ENCODE peak calls at places on chromosomes 5 and 9, in seven cellular contexts. One of them, this sample, is unnamed.

GRCh38 chr5:100900796-100901731 is 2.0 kb downstream of the ST8SIA4 start:
- DNase-seq in PC-9: peak; percentile 51
- DNase-seq in heart left ventricle: peak; percentile 78
- DNase-seq in tibial nerve: peak; percentile 36
- DNase-seq in naive thymus-derived CD4-positive, alpha-beta T cell: peak; percentile 83
- DNase-seq in CD8-positive, alpha-beta T cell: peak; percentile 80
- DNase-seq in left lung: peak; percentile 94
- DNase-seq in this sample: peak; percentile 78

GRCh38 chr9:70463877-70464276 is 49.4 kb upstream of the KLF9 start:
- DNase-seq in PC-9: no peak
- DNase-seq in heart left ventricle: no peak
- DNase-seq in tibial nerve: no peak
- DNase-seq in naive thymus-derived CD4-positive, alpha-beta T cell: no peak
- DNase-seq in CD8-positive, alpha-beta T cell: no peak
- DNase-seq in left lung: no peak
- DNase-seq in this sample: no peak

GRCh38 chr5:180007582-180007981 is 64.0 kb downstream of the RNF130 start:
- DNase-seq in PC-9: no peak
- DNase-seq in heart left ventricle: peak; percentile 15
- DNase-seq in tibial nerve: no peak
- DNase-seq in naive thymus-derived CD4-positive, alpha-beta T cell: no peak
- DNase-seq in CD8-positive, alpha-beta T cell: no peak
- DNase-seq in left lung: no peak
- DNase-seq in this sample: peak; percentile 77

GRCh38 chr5:98763001-98763630 is 10.3 kb upstream of the RGMB start:
- DNase-seq in PC-9: no peak
- DNase-seq in heart left ventricle: no peak
- DNase-seq in tibial nerve: no peak
- DNase-seq in naive thymus-derived CD4-positive, alpha-beta T cell: no peak
- DNase-seq in CD8-positive, alpha-beta T cell: no peak
- DNase-seq in left lung: no peak
- DNase-seq in this sample: peak; percentile 58

GRCh38 chr5:143033535-143034260 is 263.5 kb downstream of the ARHGAP26 start:
- DNase-seq in PC-9: no peak
- DNase-seq in heart left ventricle: no peak
- DNase-seq in tibial nerve: no peak
- DNase-seq in naive thymus-derived CD4-positive, alpha-beta T cell: no peak
- DNase-seq in CD8-positive, alpha-beta T cell: no peak
- DNase-seq in left lung: no peak
- DNase-seq in this sample: no peak

GRCh38 chr9:89923961-89924504 is 319.2 kb downstream of the GADD45G start:
- DNase-seq in PC-9: no peak
- DNase-seq in heart left ventricle: no peak
- DNase-seq in tibial nerve: no peak
- DNase-seq in naive thymus-derived CD4-positive, alpha-beta T cell: peak; percentile 7
- DNase-seq in CD8-positive, alpha-beta T cell: no peak
- DNase-seq in left lung: no peak
- DNase-seq in this sample: no peak

GRCh38 chr5:67306997-67307580 is 110.5 kb upstream of the CD180 start:
- DNase-seq in PC-9: no peak
- DNase-seq in heart left ventricle: no peak
- DNase-seq in tibial nerve: no peak
- DNase-seq in naive thymus-derived CD4-positive, alpha-beta T cell: no peak
- DNase-seq in CD8-positive, alpha-beta T cell: no peak
- DNase-seq in left lung: no peak
- DNase-seq in this sample: peak; percentile 18

GRCh38 chr5:150107909-150108447 is 21.6 kb upstream of the CSF1R start:
- DNase-seq in PC-9: no peak
- DNase-seq in heart left ventricle: no peak
- DNase-seq in tibial nerve: no peak
- DNase-seq in naive thymus-derived CD4-positive, alpha-beta T cell: no peak
- DNase-seq in CD8-positive, alpha-beta T cell: no peak
- DNase-seq in left lung: no peak
- DNase-seq in this sample: no peak

GRCh38 chr5:107601076-107601475 is 69.7 kb downstream of the EFNA5 start:
- DNase-seq in PC-9: no peak
- DNase-seq in heart left ventricle: no peak
- DNase-seq in tibial nerve: no peak
- DNase-seq in naive thymus-derived CD4-positive, alpha-beta T cell: no peak
- DNase-seq in CD8-positive, alpha-beta T cell: no peak
- DNase-seq in left lung: no peak
- DNase-seq in this sample: no peak

GRCh38 chr5:32138839-32139493 is 35.2 kb downstream of the GOLPH3 start:
- DNase-seq in PC-9: no peak
- DNase-seq in heart left ventricle: no peak
- DNase-seq in tibial nerve: no peak
- DNase-seq in naive thymus-derived CD4-positive, alpha-beta T cell: no peak
- DNase-seq in CD8-positive, alpha-beta T cell: no peak
- DNase-seq in left lung: no peak
- DNase-seq in this sample: peak; percentile 5

GRCh38 chr9:132040808-132041207 is 38.9 kb downstream of the MED27 start:
- DNase-seq in PC-9: no peak
- DNase-seq in heart left ventricle: no peak
- DNase-seq in tibial nerve: no peak
- DNase-seq in naive thymus-derived CD4-positive, alpha-beta T cell: no peak
- DNase-seq in CD8-positive, alpha-beta T cell: no peak
- DNase-seq in left lung: no peak
- DNase-seq in this sample: no peak

GRCh38 chr9:122349201-122349600 is 21.6 kb upstream of the PTGS1 start:
- DNase-seq in PC-9: no peak
- DNase-seq in heart left ventricle: no peak
- DNase-seq in tibial nerve: no peak
- DNase-seq in naive thymus-derived CD4-positive, alpha-beta T cell: no peak
- DNase-seq in CD8-positive, alpha-beta T cell: no peak
- DNase-seq in left lung: no peak
- DNase-seq in this sample: no peak

GRCh38 chr9:37293664-37294524 is 128.6 kb upstream of the GRHPR start:
- DNase-seq in PC-9: no peak
- DNase-seq in heart left ventricle: no peak
- DNase-seq in tibial nerve: no peak
- DNase-seq in naive thymus-derived CD4-positive, alpha-beta T cell: no peak
- DNase-seq in CD8-positive, alpha-beta T cell: no peak
- DNase-seq in left lung: no peak
- DNase-seq in this sample: peak; percentile 11

GRCh38 chr9:79670269-79670961 is 98.7 kb downstream of the TLE4 start:
- DNase-seq in PC-9: no peak
- DNase-seq in heart left ventricle: no peak
- DNase-seq in tibial nerve: no peak
- DNase-seq in naive thymus-derived CD4-positive, alpha-beta T cell: no peak
- DNase-seq in CD8-positive, alpha-beta T cell: no peak
- DNase-seq in left lung: no peak
- DNase-seq in this sample: no peak

GRCh38 chr5:1558945-1559344 is 35.2 kb upstream of the LPCAT1 start:
- DNase-seq in PC-9: no peak
- DNase-seq in heart left ventricle: no peak
- DNase-seq in tibial nerve: no peak
- DNase-seq in naive thymus-derived CD4-positive, alpha-beta T cell: no peak
- DNase-seq in CD8-positive, alpha-beta T cell: no peak
- DNase-seq in left lung: no peak
- DNase-seq in this sample: no peak

GRCh38 chr5:122864842-122865241 is 19.4 kb downstream of the SNX24 start:
- DNase-seq in PC-9: no peak
- DNase-seq in heart left ventricle: no peak
- DNase-seq in tibial nerve: no peak
- DNase-seq in naive thymus-derived CD4-positive, alpha-beta T cell: no peak
- DNase-seq in CD8-positive, alpha-beta T cell: no peak
- DNase-seq in left lung: no peak
- DNase-seq in this sample: no peak

GRCh38 chr9:70111042-70111602 is 67.5 kb downstream of the MAMDC2 start:
- DNase-seq in PC-9: peak; percentile 58
- DNase-seq in heart left ventricle: peak; percentile 79
- DNase-seq in tibial nerve: peak; percentile 79
- DNase-seq in naive thymus-derived CD4-positive, alpha-beta T cell: peak; percentile 14
- DNase-seq in CD8-positive, alpha-beta T cell: peak; percentile 40
- DNase-seq in left lung: peak; percentile 88
- DNase-seq in this sample: peak; percentile 92

DNA sequence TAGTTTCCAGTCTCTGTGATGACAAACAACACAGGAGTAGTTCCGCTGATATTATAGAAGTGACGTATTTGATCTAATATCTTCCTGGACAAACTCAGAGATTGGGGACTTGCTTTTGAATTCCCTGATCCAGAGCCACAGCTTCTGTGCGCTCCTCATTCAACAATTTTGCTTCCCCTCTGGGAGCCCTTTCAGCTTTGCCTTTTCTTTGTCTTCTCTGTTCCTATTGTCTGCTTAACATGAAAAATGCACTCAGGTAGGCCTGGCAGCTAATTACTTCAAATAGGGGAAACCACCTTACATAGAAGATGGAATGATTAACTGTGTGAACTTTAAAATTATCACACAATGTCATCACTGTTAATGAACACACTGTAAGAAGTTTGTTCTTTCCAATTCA is 192.9 kb downstream of the EPB41L4A start:
- DNase-seq in PC-9: no peak
- DNase-seq in heart left ventricle: no peak
- DNase-seq in tibial nerve: no peak
- DNase-seq in naive thymus-derived CD4-positive, alpha-beta T cell: no peak
- DNase-seq in CD8-positive, alpha-beta T cell: no peak
- DNase-seq in left lung: no peak
- DNase-seq in this sample: peak; percentile 46
- H3K36me3 ChIP-seq in PC-9: no peaks in the 10 kb centered on the region
- H3K36me3 ChIP-seq in heart left ventricle: no peaks in the 10 kb centered on the region
- H3K36me3 ChIP-seq in tibial nerve: no peaks in the 10 kb centered on the region
- H3K36me3 ChIP-seq in naive thymus-derived CD4-positive, alpha-beta T cell: no peaks in the 10 kb centered on the region
- H3K36me3 ChIP-seq in CD8-positive, alpha-beta T cell: no peaks in the 10 kb centered on the region
- H3K36me3 ChIP-seq in left lung: no peaks in the 10 kb centered on the region
- H3K36me3 ChIP-seq in this sample: no peaks in the 10 kb centered on the region

GRCh38 chr5:172445866-172446265 is 8.5 kb downstream of the SH3PXD2B start:
- DNase-seq in PC-9: no peak
- DNase-seq in heart left ventricle: no peak
- DNase-seq in tibial nerve: no peak
- DNase-seq in naive thymus-derived CD4-positive, alpha-beta T cell: no peak
- DNase-seq in CD8-positive, alpha-beta T cell: no peak
- DNase-seq in left lung: peak; percentile 79
- DNase-seq in this sample: no peak
- H3K4me3 ChIP-seq in PC-9: no peak overlapping the region
- H3K4me3 ChIP-seq in heart left ventricle: no peak overlapping the region
- H3K4me3 ChIP-seq in tibial nerve: no peak overlapping the region
- H3K4me3 ChIP-seq in naive thymus-derived CD4-positive, alpha-beta T cell: no peak overlapping the region
- H3K4me3 ChIP-seq in CD8-positive, alpha-beta T cell: no peak overlapping the region
- H3K4me3 ChIP-seq in left lung: no peak overlapping the region
- H3K4me3 ChIP-seq in this sample: no peak overlapping the region

GRCh38 chr9:134731497-134732391 is 90.1 kb downstream of the COL5A1 start:
- DNase-seq in PC-9: no peak
- DNase-seq in heart left ventricle: no peak
- DNase-seq in tibial nerve: no peak
- DNase-seq in naive thymus-derived CD4-positive, alpha-beta T cell: no peak
- DNase-seq in CD8-positive, alpha-beta T cell: no peak
- DNase-seq in left lung: peak; percentile 51
- DNase-seq in this sample: no peak

GRCh38 chr9:134732392-134733110 is 90.9 kb downstream of the COL5A1 start:
- DNase-seq in PC-9: no peak
- DNase-seq in heart left ventricle: no peak
- DNase-seq in tibial nerve: peak; percentile 33
- DNase-seq in naive thymus-derived CD4-positive, alpha-beta T cell: no peak
- DNase-seq in CD8-positive, alpha-beta T cell: no peak
- DNase-seq in left lung: peak; percentile 56
- DNase-seq in this sample: no peak

GRCh38 chr9:134735441-134736175 is 94.0 kb downstream of the COL5A1 start:
- DNase-seq in PC-9: no peak
- DNase-seq in heart left ventricle: peak; percentile 80
- DNase-seq in tibial nerve: peak; percentile 65
- DNase-seq in naive thymus-derived CD4-positive, alpha-beta T cell: no peak
- DNase-seq in CD8-positive, alpha-beta T cell: no peak
- DNase-seq in left lung: peak; percentile 70
- DNase-seq in this sample: peak; percentile 45

GRCh38 chr9:134734270-134734669 is 92.7 kb downstream of the COL5A1 start:
- DNase-seq in PC-9: no peak
- DNase-seq in heart left ventricle: no peak
- DNase-seq in tibial nerve: no peak
- DNase-seq in naive thymus-derived CD4-positive, alpha-beta T cell: no peak
- DNase-seq in CD8-positive, alpha-beta T cell: no peak
- DNase-seq in left lung: peak; percentile 38
- DNase-seq in this sample: no peak

DNA sequence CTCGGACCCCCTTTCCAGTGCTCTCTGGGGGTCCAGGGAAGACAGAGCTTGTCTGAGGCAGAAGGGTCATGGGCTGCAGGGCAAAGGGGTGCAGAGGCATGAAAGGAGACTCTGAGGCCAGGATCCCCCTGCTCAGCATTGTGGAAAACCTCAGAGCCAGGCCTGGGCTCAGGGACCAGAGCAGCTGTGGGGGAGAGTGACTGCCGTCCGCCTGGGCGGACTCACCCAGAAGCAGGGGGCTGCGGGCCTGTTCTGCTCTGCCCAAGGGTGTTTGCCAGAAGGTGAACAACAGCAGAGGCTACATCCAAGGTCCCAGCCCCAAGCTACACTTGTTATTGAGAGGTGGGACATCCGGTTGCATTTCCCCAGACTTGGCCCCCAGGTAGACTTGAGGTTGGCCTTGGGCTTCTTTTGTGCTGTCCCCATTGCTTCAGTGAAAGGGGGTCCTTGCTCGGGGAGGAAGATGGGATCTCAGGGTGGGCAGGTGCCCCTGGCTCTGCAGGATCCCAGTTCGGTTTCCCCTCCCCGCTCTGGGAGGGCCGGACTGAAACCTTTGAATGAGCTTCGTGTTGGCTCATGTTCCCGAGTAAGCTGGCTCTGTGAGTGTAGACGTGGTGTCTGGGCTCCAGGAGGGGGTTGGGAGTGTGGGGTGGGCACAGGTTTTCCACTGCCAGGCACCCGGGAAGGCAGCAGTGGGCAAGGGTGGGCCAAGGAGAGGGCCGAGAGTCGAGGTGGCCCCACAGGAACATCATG is 92.1 kb downstream of the COL5A1 start:
- DNase-seq in PC-9: no peak
- DNase-seq in heart left ventricle: no peak
- DNase-seq in tibial nerve: no peak
- DNase-seq in naive thymus-derived CD4-positive, alpha-beta T cell: no peak
- DNase-seq in CD8-positive, alpha-beta T cell: no peak
- DNase-seq in left lung: peak; percentile 33
- DNase-seq in this sample: no peak
- H3K27ac ChIP-seq in PC-9: no peak overlapping the region
- H3K27ac ChIP-seq in heart left ventricle: peak overlapping the region; percentile 87
- H3K27ac ChIP-seq in tibial nerve: no peak overlapping the region
- H3K27ac ChIP-seq in naive thymus-derived CD4-positive, alpha-beta T cell: no peak overlapping the region
- H3K27ac ChIP-seq in CD8-positive, alpha-beta T cell: no peak overlapping the region
- H3K27ac ChIP-seq in left lung: no peak overlapping the region
- H3K27ac ChIP-seq in this sample: no peak overlapping the region

DNA sequence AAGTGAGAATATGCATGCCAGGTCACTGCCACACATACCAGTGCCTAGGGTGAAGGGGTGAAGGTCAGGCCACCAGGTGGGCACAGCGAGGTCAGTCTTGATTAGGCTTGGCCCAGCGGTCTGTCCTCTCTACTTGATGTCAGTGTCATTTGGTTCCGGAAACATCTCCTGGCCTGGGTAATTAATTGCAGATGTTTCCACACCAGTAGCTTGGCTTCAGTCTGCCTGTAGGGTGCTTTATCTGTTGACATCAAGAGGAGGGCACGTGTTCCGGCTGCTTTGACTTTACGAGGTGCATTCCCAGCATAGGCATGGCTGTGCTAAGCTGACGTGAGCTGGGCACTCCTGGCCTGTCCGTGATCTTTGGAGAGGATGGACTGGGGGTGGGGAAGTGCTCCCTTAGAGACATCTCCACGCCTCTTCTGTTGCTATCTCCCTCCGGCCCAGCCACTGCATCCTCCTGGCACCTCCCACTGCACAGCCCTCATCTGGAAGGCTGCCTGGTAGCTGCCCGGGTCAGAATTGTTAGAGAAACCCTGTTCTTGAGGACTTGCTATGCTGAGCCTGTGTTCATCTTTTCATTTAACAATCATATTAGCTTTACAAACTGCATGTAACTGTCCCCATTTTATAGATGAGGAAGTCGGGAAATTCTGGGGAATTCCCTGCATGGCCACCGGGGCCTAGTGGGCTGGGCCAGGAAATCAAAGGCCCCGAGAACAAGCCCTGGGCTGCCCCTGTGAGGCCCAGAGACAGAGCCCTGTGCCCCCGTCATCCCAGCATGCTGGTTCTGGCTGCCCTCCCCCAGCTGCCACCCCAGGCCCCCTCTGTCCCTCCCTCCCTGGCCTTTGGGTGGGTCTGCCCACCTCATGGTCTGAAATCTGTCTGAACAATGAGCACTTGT is 29.1 kb downstream of the JADE2 start:
- DNase-seq in PC-9: peak; percentile 35
- DNase-seq in heart left ventricle: peak; percentile 76
- DNase-seq in tibial nerve: peak; percentile 42
- DNase-seq in naive thymus-derived CD4-positive, alpha-beta T cell: no peak
- DNase-seq in CD8-positive, alpha-beta T cell: no peak
- DNase-seq in left lung: no peak
- DNase-seq in this sample: no peak
- H3K36me3 ChIP-seq in PC-9: peaks cover 6% of the 10 kb centered on the region
- H3K36me3 ChIP-seq in heart left ventricle: peaks cover 37% of the 10 kb centered on the region
- H3K36me3 ChIP-seq in tibial nerve: no peaks in the 10 kb centered on the region
- H3K36me3 ChIP-seq in naive thymus-derived CD4-positive, alpha-beta T cell: peaks cover 80% of the 10 kb centered on the region
- H3K36me3 ChIP-seq in CD8-positive, alpha-beta T cell: peaks cover 39% of the 10 kb centered on the region
- H3K36me3 ChIP-seq in left lung: peaks cover 49% of the 10 kb centered on the region
- H3K36me3 ChIP-seq in this sample: no peaks in the 10 kb centered on the region

This sample was measured in neural progenitor cell.